ENCODE peak calls at places on chromosomes 13 and 19, in six cellular contexts. S is left ventricle myocardium inferior; F is heart right ventricle; L is neural progenitor cell; U is GM12878; H is CD8-positive, alpha-beta memory T cell. V is an unnamed sample.

GRCh38 chr13:110311721-110312668 is 4.9 kb downstream of the COL4A2 start:
- DNase-seq in S (no peak), H (no peak), L (no peak), F (peak), U (no peak), V (no peak)

GRCh38 chr13:41916173-41916954 is 44.5 kb downstream of the VWA8 start:
- DNase-seq in L (no peak), S (no peak), H (no peak), F (no peak), U (peak), V (no peak)

GRCh38 chr19:3881272-3882040 is 971 bp downstream of the ATCAY start:
- DNase-seq in U (no peak), F (no peak), L (peak), H (no peak), S (no peak), V (no peak)

GRCh38 chr13:27967736-27968315 is 1.3 kb downstream of the CDX2 start:
- DNase-seq in U (no peak), S (no peak), L (peak), F (no peak), H (no peak), V (no peak)

GRCh38 chr13:24287748-24288287 is 21.6 kb upstream of the C1QTNF9 start:
- DNase-seq in U (no peak), L (no peak), H (no peak), S (no peak), F (no peak), V (no peak)

GRCh38 chr19:21677696-21678418 is 89.5 kb downstream of the ZNF100 start:
- DNase-seq in H (no peak), L (no peak), F (peak), S (peak), U (no peak), V (no peak)

GRCh38 chr13:49113526-49114286 is 106.4 kb upstream of the MLNR start:
- DNase-seq in L (peak), S (no peak), U (no peak), F (no peak), H (no peak), V (no peak)

GRCh38 chr13:50797081-50797480 is 46.4 kb downstream of the DLEU7 start:
- DNase-seq in S (no peak), F (no peak), H (no peak), U (no peak), L (no peak), V (no peak)

GRCh38 chr19:29562299-29563297 is 36.8 kb downstream of the VSTM2B start:
- DNase-seq in F (no peak), H (no peak), S (no peak), U (no peak), L (no peak), V (no peak)

GRCh38 chr13:106874308-106874707 is 306.4 kb upstream of the ARGLU1 start:
- DNase-seq in F (no peak), S (no peak), U (no peak), L (no peak), H (no peak), V (no peak)

GRCh38 chr19:43780706-43781525 is at the start of gene KCNN4:
- DNase-seq in U (no peak), L (no peak), F (no peak), H (peak), S (no peak), V (peak)

GRCh38 chr19:49118565-49119410 is at the start of gene C19orf73:
- DNase-seq in F (peak), S (peak), H (peak), U (peak), L (peak), V (peak)

GRCh38 chr13:51590966-51591627 is 6.8 kb downstream of the WDFY2 start:
- DNase-seq in H (no peak), L (no peak), S (no peak), U (no peak), F (no peak), V (no peak)

GRCh38 chr13:79966039-79966438 is 374.9 kb downstream of the SPRY2 start:
- DNase-seq in L (no peak), S (no peak), U (no peak), F (no peak), H (no peak), V (no peak)

GRCh38 chr19:53971608-53972007 is 8.9 kb downstream of the CACNG8 start:
- DNase-seq in L (no peak), F (no peak), U (no peak), S (no peak), H (no peak), V (no peak)

GRCh38 chr19:53991224-53992113 is at the start of gene CACNG6:
- DNase-seq in F (no peak), U (no peak), L (peak), S (no peak), H (no peak), V (no peak)

GRCh38 chr13:69524459-69525155 is 583.0 kb upstream of the ATXN8OS start:
- DNase-seq in L (no peak), S (no peak), H (no peak), U (no peak), F (no peak), V (no peak)

GRCh38 chr19:17001603-17002183 is 24.9 kb downstream of the CPAMD8 start:
- DNase-seq in H (peak), F (peak), U (no peak), L (no peak), S (no peak), V (peak)

GRCh38 chr19:50861025-50861424 is 6.3 kb downstream of the KLK3 start:
- DNase-seq in S (no peak), L (no peak), F (no peak), U (no peak), H (no peak), V (no peak)

GRCh38 chr19:3075605-3076431 is 13.5 kb upstream of the TLE5 start:
- DNase-seq in L (peak), S (peak), F (peak), U (no peak), H (peak), V (peak)

GRCh38 chr19:12365372-12366162 is at the start of gene ZNF442:
- DNase-seq in S (peak), F (peak), U (peak), L (peak), H (peak), V (peak)

GRCh38 chr13:49441312-49441711 is 2.6 kb downstream of the CAB39L start:
- DNase-seq in U (no peak), F (no peak), H (no peak), S (no peak), L (no peak), V (no peak)

GRCh38 chr13:47628666-47629065 is 372.4 kb downstream of the SUCLA2 start:
- DNase-seq in S (no peak), H (no peak), U (no peak), F (no peak), L (no peak), V (no peak)

GRCh38 chr13:45961468-45961867 is 91.1 kb downstream of the ZC3H13 start:
- DNase-seq in L (no peak), U (no peak), H (no peak), S (no peak), F (no peak), V (no peak)

GRCh38 chr19:47172666-47173455 is 42.2 kb downstream of the SAE1 start:
- DNase-seq in U (no peak), L (no peak), H (no peak), S (no peak), F (no peak), V (no peak)

GRCh38 chr19:47179643-47180310 is 49.1 kb downstream of the SAE1 start:
- DNase-seq in S (no peak), L (no peak), H (no peak), U (no peak), F (no peak), V (no peak)

GRCh38 chr19:47176071-47176626 is 45.5 kb downstream of the SAE1 start:
- DNase-seq in H (no peak), S (no peak), L (no peak), F (no peak), U (no peak), V (no peak)

DNA sequence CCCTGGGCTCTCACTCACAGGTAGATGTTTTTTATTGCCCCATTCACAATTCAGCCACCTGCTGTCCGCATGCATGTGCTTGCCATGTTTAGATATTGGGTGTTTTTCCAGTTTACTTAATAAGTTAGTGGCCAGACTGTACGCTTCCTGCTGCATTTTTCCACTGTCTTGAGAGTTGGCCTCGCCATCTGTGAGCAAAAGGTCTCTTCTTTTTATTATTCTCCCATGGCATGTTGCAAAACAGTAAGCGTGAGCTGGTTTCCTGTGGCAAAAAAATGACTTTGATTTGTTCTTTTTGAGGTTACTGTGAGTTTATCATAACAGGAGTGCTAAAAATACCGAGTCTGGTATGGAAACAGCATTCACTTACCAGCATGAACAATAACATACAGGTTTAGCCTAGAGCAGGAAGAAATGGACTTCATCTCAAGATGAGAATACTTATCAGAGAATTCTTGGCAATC is 46.0 kb downstream of the SAE1 start:
- DNase-seq in F (no peak), L (no peak), S (no peak), U (no peak), H (peak), V (no peak)
- H3K27ac ChIP-seq in F (no peak), L (no peak), S (peak), U (peak), H (no peak), V (peak)

DNA sequence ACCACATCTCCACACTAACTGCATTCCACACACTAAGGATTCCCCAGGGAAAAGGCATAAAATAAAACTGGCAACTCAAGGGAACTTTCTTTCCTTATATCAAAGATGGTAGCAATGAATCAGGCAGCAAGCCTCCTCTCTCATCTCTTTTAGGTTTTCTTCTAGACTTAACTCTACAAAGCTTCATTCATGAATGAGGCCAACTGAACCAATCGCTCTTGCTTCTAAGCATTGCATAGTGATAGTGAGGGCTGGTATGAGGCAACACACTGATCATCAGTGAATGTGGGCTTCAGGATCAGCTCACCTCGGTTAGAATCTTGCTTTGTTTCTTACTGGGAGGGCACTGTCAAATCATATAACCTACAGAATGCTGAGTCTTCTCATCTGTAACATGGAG is 1090.7 kb upstream of the MIR17HG start:
- DNase-seq in F (no peak), S (no peak), L (no peak), U (no peak), H (no peak), V (no peak)
- H3K27ac ChIP-seq in F (no peak), S (no peak), L (no peak), U (no peak), H (no peak), V (no peak)

GRCh38 chr13:93225610-93226009 is 997 bp upstream of the GPC6 start:
- DNase-seq in F (no peak), U (no peak), H (no peak), S (no peak), L (no peak), V (no peak)

GRCh38 chr13:93226623-93227279 is at the start of gene GPC6:
- DNase-seq in F (no peak), S (no peak), L (peak), H (no peak), U (no peak), V (no peak)

GRCh38 chr13:93224545-93224944 is 2.1 kb upstream of the GPC6 start:
- DNase-seq in F (no peak), S (no peak), U (no peak), L (peak), H (no peak), V (no peak)

GRCh38 chr13:93227280-93227905 is 786 bp downstream of the GPC6 start:
- DNase-seq in S (no peak), L (peak), H (no peak), F (no peak), U (no peak), V (no peak)

GRCh38 chr13:93226065-93226622 is 463 bp upstream of the GPC6 start:
- DNase-seq in L (no peak), S (no peak), U (no peak), F (no peak), H (no peak), V (no peak)
- H3K27ac ChIP-seq in L (no peak), S (no peak), U (no peak), F (no peak), H (no peak), V (no peak)

DNA sequence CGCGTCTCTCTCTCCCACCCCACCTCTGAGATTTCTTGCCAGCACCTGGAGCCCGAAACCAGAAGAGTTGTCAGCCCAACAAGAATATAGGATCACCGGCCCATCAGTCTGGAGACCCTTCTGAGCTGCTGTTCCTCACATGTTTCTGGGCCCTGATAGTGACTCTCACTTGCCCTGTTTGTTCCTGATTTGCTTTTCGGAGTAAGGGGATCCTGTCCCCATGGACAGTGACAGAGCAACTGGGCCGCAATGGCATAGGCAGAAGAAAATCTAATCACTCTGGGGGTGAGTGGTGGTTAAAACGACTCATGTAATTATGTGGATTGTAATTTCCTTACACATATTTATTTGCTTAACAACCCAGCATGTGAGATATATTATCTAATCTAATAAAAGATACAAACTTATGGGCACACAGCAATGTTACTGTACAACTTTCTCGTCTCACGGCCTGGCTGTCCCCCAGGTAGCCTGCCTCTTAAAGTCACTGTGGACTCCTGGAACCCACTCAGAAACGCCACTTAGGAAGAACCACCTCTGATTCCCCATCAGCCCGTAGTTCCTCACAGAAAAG is 661 bp upstream of the SMAD9 start:
- DNase-seq in L (peak), H (no peak), S (no peak), U (no peak), F (no peak), V (no peak)
- H3K27ac ChIP-seq in L (no peak), H (no peak), S (peak), U (no peak), F (no peak), V (no peak)

GRCh38 chr13:113539176-113539575 is 45.4 kb upstream of the TFDP1 start:
- DNase-seq in L (no peak), F (no peak), H (no peak), U (no peak), S (no peak), V (no peak)
- H3K27ac ChIP-seq in L (no peak), F (no peak), H (no peak), U (no peak), S (no peak), V (no peak)

GRCh38 chr19:38597075-38597474 is 20.7 kb downstream of the MAP4K1 start:
- DNase-seq in L (no peak), F (no peak), U (no peak), S (no peak), H (no peak), V (no peak)
- H3K27ac ChIP-seq in L (no peak), F (no peak), U (no peak), S (no peak), H (no peak), V (no peak)